ENCODE peak calls at places on chromosomes 1 and 21, in five cellular contexts. G is HCT116, W is Panc1, T is stomach, X is suprapubic skin. L is an unnamed sample.

GRCh38 chr1:227913969-227914791 is 33.6 kb downstream of the WNT9A start:
- DNase-seq in G (no peak), X (no peak), W (no peak), T (no peak), L (no peak)

GRCh38 chr1:226945858-226946245 is 5.8 kb downstream of the COQ8A start:
- DNase-seq in W (no peak), T (no peak), X (no peak), G (no peak), L (no peak)

GRCh38 chr1:240786880-240787279 is 174.9 kb upstream of the GREM2 start:
- DNase-seq in W (no peak), X (no peak), T (no peak), G (no peak), L (no peak)

GRCh38 chr1:158939180-158939579 is 7.8 kb downstream of the PYHIN1 start:
- DNase-seq in T (no peak), G (no peak), X (no peak), W (no peak), L (no peak)

GRCh38 chr21:29114765-29115164 is 15.7 kb upstream of the MAP3K7CL start:
- DNase-seq in W (no peak), T (no peak), G (peak), X (no peak), L (no peak)

GRCh38 chr1:15296602-15297321 is 49.7 kb downstream of the FHAD1 start:
- DNase-seq in T (no peak), G (no peak), W (no peak), X (no peak), L (no peak)

GRCh38 chr1:29122987-29123870 is 474 bp downstream of the TMEM200B start:
- DNase-seq in T (no peak), X (peak), W (no peak), G (no peak), L (no peak)

GRCh38 chr1:166307261-166308188 is 140.7 kb upstream of the FAM78B start:
- DNase-seq in T (no peak), X (no peak), W (no peak), G (no peak), L (no peak)

GRCh38 chr1:109383850-109384249 is 13.9 kb downstream of the SORT1 start:
- DNase-seq in G (no peak), X (no peak), T (no peak), W (no peak), L (no peak)

GRCh38 chr1:26785611-26786436 is 1.9 kb upstream of the PIGV start:
- DNase-seq in G (no peak), W (no peak), X (no peak), T (no peak), L (no peak)
- H3K4me3 ChIP-seq in G (no peak), W (no peak), X (peak), T (no peak), L (no peak)

DNA sequence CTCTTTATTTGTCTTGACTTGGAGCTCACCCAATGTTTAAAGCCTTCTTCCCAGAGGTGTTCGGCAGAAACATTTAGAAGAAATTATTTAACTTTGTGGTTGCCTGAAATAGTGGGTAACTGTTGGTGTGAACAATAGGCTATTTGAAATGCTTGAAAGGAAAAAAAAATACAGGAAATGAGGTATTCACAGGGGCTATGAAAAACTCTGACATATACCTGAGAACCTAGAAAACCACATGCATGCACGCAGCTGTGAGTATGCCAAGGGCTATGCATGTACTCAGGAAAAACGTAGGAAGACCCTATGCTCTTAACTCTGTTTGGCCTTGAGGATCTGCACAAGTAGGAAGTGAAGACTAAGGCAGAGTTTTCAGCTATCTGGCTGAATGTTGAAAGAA is 16.4 kb upstream of the RNF186 start:
- DNase-seq in G (no peak), W (no peak), T (no peak), X (no peak), L (no peak)
- TF ChIP-seq POLR2AphosphoS5 in G (no peak), W (no peak), T (no peak), X (no peak), L (no peak)

GRCh38 chr1:156964431-156964830 is 44.0 kb downstream of the LRRC71 start:
- DNase-seq in W (no peak), X (no peak), T (no peak), G (no peak), L (no peak)

GRCh38 chr1:156959414-156959813 is 39.0 kb downstream of the LRRC71 start:
- DNase-seq in T (no peak), G (no peak), W (no peak), X (no peak), L (no peak)

GRCh38 chr1:156958247-156958714 is 37.8 kb downstream of the LRRC71 start:
- DNase-seq in W (no peak), X (no peak), G (no peak), T (no peak), L (no peak)

GRCh38 chr1:156961709-156962108 is 41.3 kb downstream of the LRRC71 start:
- DNase-seq in G (peak), X (no peak), W (no peak), T (no peak), L (no peak)

GRCh38 chr1:156963621-156964020 is 43.2 kb downstream of the LRRC71 start:
- DNase-seq in G (no peak), X (no peak), W (no peak), T (no peak), L (peak)
- H3K4me3 ChIP-seq in G (no peak), X (no peak), W (no peak), T (no peak), L (peak)

GRCh38 chr1:67755619-67756018 is 70.6 kb downstream of the GADD45A start:
- DNase-seq in W (no peak), G (no peak), X (no peak), T (no peak), L (no peak)
- TF ChIP-seq POLR2AphosphoS5 in W (no peak), G (no peak), X (no peak), T (no peak), L (no peak)

GRCh38 chr1:24112381-24113169 is 640 bp upstream of the MYOM3 start:
- DNase-seq in X (no peak), G (peak), T (peak), W (peak), L (no peak)
- H3K4me3 ChIP-seq in X (peak), G (no peak), T (no peak), W (peak), L (peak)

GRCh38 chr1:7574121-7575040 is 196.7 kb upstream of the VAMP3 start:
- DNase-seq in X (no peak), G (no peak), T (peak), W (no peak), L (peak)
- TF ChIP-seq POLR2AphosphoS5 in X (no peak), G (no peak), T (peak), W (no peak), L (no peak)

GRCh38 chr1:37919277-37919676 is 27.6 kb downstream of the INPP5B start:
- DNase-seq in G (peak), W (no peak), T (no peak), X (no peak), L (no peak)

GRCh38 chr1:37925316-37925715 is 21.5 kb downstream of the INPP5B start:
- DNase-seq in W (no peak), G (no peak), T (no peak), X (no peak), L (no peak)

GRCh38 chr1:37926061-37926924 is 20.6 kb downstream of the INPP5B start:
- DNase-seq in W (no peak), T (no peak), X (no peak), G (no peak), L (peak)

GRCh38 chr1:37922767-37923550 is 23.9 kb downstream of the INPP5B start:
- DNase-seq in G (no peak), X (no peak), W (no peak), T (no peak), L (peak)

GRCh38 chr1:37923551-37923889 is 23.3 kb downstream of the INPP5B start:
- DNase-seq in G (no peak), X (no peak), T (no peak), W (no peak), L (no peak)
- H3K4me3 ChIP-seq in G (no peak), X (no peak), T (no peak), W (no peak), L (no peak)